ENCODE peak calls at places on chromosomes 1 and 21, in eight cellular contexts. V is CD8-positive, alpha-beta T cell; Y is HCT116; P is A673; G is SK-N-SH; N is fibroblast of lung; L is esophagus squamous epithelium; D is BE2C. F is an unnamed sample. For H3K4me1, the result is how much of the 10 kb centered on the place peaks cover.

GRCh38 chr1:12386130-12386529 is 156.3 kb downstream of the VPS13D start:
- DNase-seq in V (peak), Y (no peak), P (no peak), G (no peak), N (no peak), L (no peak), D (no peak), F (no peak)

GRCh38 chr21:34606621-34607020 is 8.3 kb downstream of the RCAN1 start:
- DNase-seq in V (no peak), Y (no peak), P (no peak), G (no peak), N (no peak), L (no peak), D (no peak), F (no peak)

GRCh38 chr1:113353581-113353980 is 36.7 kb upstream of the MAGI3 start:
- DNase-seq in V (no peak), Y (no peak), P (no peak), G (no peak), N (no peak), L (no peak), D (no peak), F (no peak)

GRCh38 chr1:225670806-225671733 is 18.1 kb upstream of the ENAH start:
- DNase-seq in V (no peak), Y (no peak), P (no peak), G (no peak), N (no peak), L (no peak), D (peak), F (no peak)

GRCh38 chr1:160629286-160630210 is 17.3 kb downstream of the SLAMF1 start:
- DNase-seq in V (peak), Y (no peak), P (no peak), G (no peak), N (no peak), L (no peak), D (no peak), F (no peak)

GRCh38 chr1:204045430-204045829 is 27.5 kb upstream of the SOX13 start:
- DNase-seq in V (no peak), Y (no peak), P (no peak), G (no peak), N (no peak), L (no peak), D (no peak), F (peak)

GRCh38 chr1:241423541-241424479 is 66.8 kb upstream of the RGS7 start:
- DNase-seq in V (no peak), Y (no peak), P (peak), G (peak), N (peak), L (no peak), D (peak), F (peak)

GRCh38 chr1:227343201-227343600 is 24.9 kb upstream of the CDC42BPA start:
- DNase-seq in V (no peak), Y (no peak), P (no peak), G (no peak), N (no peak), L (no peak), D (no peak), F (no peak)

GRCh38 chr21:41993744-41994143 is 16.4 kb downstream of the ZBTB21 start:
- DNase-seq in V (no peak), Y (no peak), P (no peak), G (no peak), N (peak), L (no peak), D (no peak), F (peak)

GRCh38 chr1:37498872-37499617 is 15.5 kb downstream of the MEAF6 start:
- DNase-seq in V (no peak), Y (no peak), P (no peak), G (peak), N (peak), L (no peak), D (peak), F (peak)

GRCh38 chr1:37485902-37486679 is 11.7 kb downstream of the ZC3H12A start:
- DNase-seq in V (no peak), Y (no peak), P (no peak), G (peak), N (peak), L (no peak), D (no peak), F (no peak)

GRCh38 chr1:2231667-2232254 is 3.6 kb downstream of the SKI start:
- DNase-seq in V (peak), Y (no peak), P (peak), G (peak), N (peak), L (no peak), D (peak), F (peak)

GRCh38 chr1:116877369-116877768 is 32.3 kb upstream of the PTGFRN start:
- DNase-seq in V (no peak), Y (no peak), P (no peak), G (no peak), N (no peak), L (no peak), D (no peak), F (no peak)

GRCh38 chr1:66182551-66183178 is 351.3 kb upstream of the SGIP1 start:
- DNase-seq in V (peak), Y (no peak), P (peak), G (peak), N (peak), L (no peak), D (peak), F (no peak)

GRCh38 chr1:9149837-9150581 is 21.1 kb upstream of the GPR157 start:
- DNase-seq in V (no peak), Y (no peak), P (no peak), G (no peak), N (no peak), L (no peak), D (no peak), F (no peak)

GRCh38 chr1:198517623-198518022 is 22.9 kb downstream of the ATP6V1G3 start:
- DNase-seq in V (no peak), Y (no peak), P (no peak), G (no peak), N (no peak), L (no peak), D (no peak), F (no peak)

GRCh38 chr1:74193908-74194307 is 4.1 kb downstream of the LRRIQ3 start:
- DNase-seq in V (no peak), Y (no peak), P (no peak), G (no peak), N (peak), L (no peak), D (no peak), F (peak)

GRCh38 chr1:18951818-18952391 is 4.6 kb downstream of the IFFO2 start:
- DNase-seq in V (peak), Y (no peak), P (no peak), G (no peak), N (no peak), L (no peak), D (no peak), F (peak)

GRCh38 chr1:167517535-167518330 is 596 bp downstream of the CD247 start:
- DNase-seq in V (peak), Y (no peak), P (no peak), G (no peak), N (no peak), L (no peak), D (peak), F (no peak)

GRCh38 chr1:174949061-174949460 is 50.7 kb upstream of the CACYBP start:
- DNase-seq in V (no peak), Y (no peak), P (no peak), G (no peak), N (no peak), L (no peak), D (no peak), F (no peak)

GRCh38 chr1:147534386-147534785 is 6.9 kb upstream of the BCL9 start:
- DNase-seq in V (no peak), Y (no peak), P (peak), G (no peak), N (peak), L (no peak), D (peak), F (no peak)

GRCh38 chr1:239951518-239952130 is 140.1 kb upstream of the FMN2 start:
- DNase-seq in V (peak), Y (peak), P (peak), G (peak), N (peak), L (no peak), D (peak), F (peak)

GRCh38 chr1:101996830-101997485 is at the start of gene OLFM3:
- DNase-seq in V (no peak), Y (no peak), P (peak), G (peak), N (no peak), L (no peak), D (peak), F (peak)
- TF ChIP-seq CTCF in V (no peak), Y (no peak), P (no peak), G (no peak), N (no peak), L (no peak), D (peak), F (no peak)

GRCh38 chr1:54341763-54342162 is 64.4 kb downstream of the SSBP3 start:
- DNase-seq in V (no peak), Y (no peak), P (no peak), G (no peak), N (no peak), L (no peak), D (no peak), F (no peak)

GRCh38 chr1:54340434-54340833 is 65.8 kb downstream of the SSBP3 start:
- DNase-seq in V (no peak), Y (no peak), P (no peak), G (no peak), N (no peak), L (no peak), D (no peak), F (no peak)

GRCh38 chr1:54339126-54339525 is 67.1 kb downstream of the SSBP3 start:
- DNase-seq in V (no peak), Y (no peak), P (no peak), G (no peak), N (no peak), L (no peak), D (no peak), F (no peak)

GRCh38 chr1:54342306-54342705 is 63.9 kb downstream of the SSBP3 start:
- DNase-seq in V (no peak), Y (no peak), P (no peak), G (no peak), N (no peak), L (no peak), D (no peak), F (no peak)

GRCh38 chr1:54340876-54341275 is 65.3 kb downstream of the SSBP3 start:
- DNase-seq in V (no peak), Y (no peak), P (no peak), G (no peak), N (no peak), L (no peak), D (no peak), F (no peak)
- H3K4me1 ChIP-seq in V (under half), Y (under half), P (under half), G (under half), N (under half), L (under half), D (under half), F (under half)

GRCh38 chr21:33480481-33481103 is 818 bp upstream of the TMEM50B start:
- DNase-seq in V (no peak), Y (no peak), P (no peak), G (no peak), N (no peak), L (no peak), D (no peak), F (no peak)
- TF ChIP-seq CTCF in V (no peak), Y (no peak), P (no peak), G (no peak), N (no peak), L (no peak), D (no peak), F (no peak)

GRCh38 chr1:206684003-206684402 is 702 bp upstream of the MAPKAPK2 start:
- DNase-seq in V (no peak), Y (no peak), P (no peak), G (no peak), N (no peak), L (no peak), D (no peak), F (no peak)
- H3K4me1 ChIP-seq in V (under half), Y (under half), P (under half), G (under half), N (under half), L (under half), D (under half), F (under half)

DNA sequence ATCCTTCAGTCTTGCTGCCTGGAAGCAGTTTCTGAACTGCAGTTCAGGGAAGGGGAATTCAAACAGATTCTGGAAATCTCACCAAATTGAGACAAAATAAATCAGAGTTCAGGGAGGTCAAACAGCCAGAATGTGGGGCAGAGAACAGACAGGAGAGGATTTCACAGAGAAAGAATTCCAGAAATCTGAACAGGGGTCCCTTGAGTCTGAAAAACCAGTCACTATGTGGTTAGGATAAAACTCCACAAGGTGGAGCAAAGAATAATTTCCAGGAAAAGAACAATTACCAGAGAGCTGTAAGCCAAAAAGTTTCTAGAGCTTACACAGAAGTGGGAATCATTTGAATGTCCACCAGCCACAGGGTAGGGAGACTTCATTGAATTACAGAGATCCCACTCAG is 84.7 kb downstream of the URB2 start:
- DNase-seq in V (no peak), Y (no peak), P (peak), G (no peak), N (no peak), L (no peak), D (no peak), F (peak)
- TF ChIP-seq CTCF in V (no peak), Y (no peak), P (peak), G (no peak), N (no peak), L (no peak), D (no peak), F (peak)

DNA sequence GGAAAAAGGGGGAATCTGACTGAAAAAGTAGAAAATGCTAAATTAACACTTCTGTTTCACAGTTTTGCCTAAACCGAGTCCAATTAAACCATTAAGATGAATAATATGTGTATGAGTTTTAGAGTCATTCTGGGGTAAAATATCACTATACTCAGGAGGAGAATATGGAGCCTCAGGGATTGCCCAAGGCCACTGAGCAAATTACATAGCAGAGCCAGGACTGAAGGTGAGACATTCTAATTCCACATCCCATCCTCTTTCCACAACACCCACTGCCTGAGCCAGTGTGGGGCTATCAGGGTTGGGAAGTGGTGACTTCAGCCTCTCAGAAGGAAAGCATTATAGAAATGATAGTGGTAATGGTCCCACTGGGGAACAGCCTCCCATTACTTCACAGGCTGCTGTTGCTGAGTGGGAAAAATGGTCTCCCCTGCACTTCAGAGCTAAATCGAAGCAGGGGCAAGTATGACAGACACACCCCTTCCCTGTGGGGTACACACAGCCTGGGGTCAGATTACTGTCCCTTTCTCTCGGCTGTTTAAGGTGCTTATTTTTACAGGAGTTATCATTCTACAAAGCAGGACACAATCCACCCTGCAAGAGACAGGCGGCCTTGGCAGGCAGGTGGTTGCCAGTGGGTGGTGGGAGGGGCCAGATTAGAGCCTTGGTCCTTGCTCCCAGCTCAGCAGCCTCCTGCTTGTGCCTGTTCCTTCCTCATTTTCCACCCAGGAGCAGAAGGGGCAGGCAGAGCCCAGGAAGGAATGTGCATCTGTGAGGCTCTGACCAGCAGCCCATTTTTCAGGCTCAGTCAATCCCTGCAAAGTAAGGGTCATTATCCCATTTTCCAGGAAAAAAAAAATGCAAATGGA is 9.5 kb upstream of the BCAR3 start:
- DNase-seq in V (no peak), Y (no peak), P (no peak), G (no peak), N (no peak), L (no peak), D (peak), F (no peak)
- H3K4me1 ChIP-seq in V (under half), Y (under half), P (under half), G (half or more), N (under half), L (under half), D (under half), F (under half)

GRCh38 chr1:213111502-213111901 is 60.5 kb downstream of the RPS6KC1 start:
- DNase-seq in V (no peak), Y (no peak), P (no peak), G (no peak), N (no peak), L (no peak), D (no peak), F (no peak)
- TF ChIP-seq CTCF in V (no peak), Y (no peak), P (no peak), G (no peak), N (no peak), L (no peak), D (no peak), F (no peak)

GRCh38 chr1:170583186-170583585 is 51.2 kb downstream of the GORAB start:
- DNase-seq in V (no peak), Y (no peak), P (no peak), G (no peak), N (no peak), L (no peak), D (no peak), F (no peak)

GRCh38 chr1:170581041-170581440 is 49.1 kb downstream of the GORAB start:
- DNase-seq in V (no peak), Y (no peak), P (no peak), G (no peak), N (no peak), L (no peak), D (no peak), F (no peak)

GRCh38 chr1:170578356-170578755 is 46.4 kb downstream of the GORAB start:
- DNase-seq in V (no peak), Y (no peak), P (no peak), G (no peak), N (no peak), L (no peak), D (no peak), F (no peak)

GRCh38 chr1:170576980-170577379 is 45.0 kb downstream of the GORAB start:
- DNase-seq in V (no peak), Y (no peak), P (no peak), G (no peak), N (no peak), L (no peak), D (no peak), F (no peak)

GRCh38 chr1:170580636-170581035 is 48.7 kb downstream of the GORAB start:
- DNase-seq in V (no peak), Y (no peak), P (no peak), G (no peak), N (no peak), L (no peak), D (no peak), F (no peak)
- H3K4me1 ChIP-seq in V (under half), Y (under half), P (under half), G (under half), N (under half), L (under half), D (under half), F (under half)

DNA sequence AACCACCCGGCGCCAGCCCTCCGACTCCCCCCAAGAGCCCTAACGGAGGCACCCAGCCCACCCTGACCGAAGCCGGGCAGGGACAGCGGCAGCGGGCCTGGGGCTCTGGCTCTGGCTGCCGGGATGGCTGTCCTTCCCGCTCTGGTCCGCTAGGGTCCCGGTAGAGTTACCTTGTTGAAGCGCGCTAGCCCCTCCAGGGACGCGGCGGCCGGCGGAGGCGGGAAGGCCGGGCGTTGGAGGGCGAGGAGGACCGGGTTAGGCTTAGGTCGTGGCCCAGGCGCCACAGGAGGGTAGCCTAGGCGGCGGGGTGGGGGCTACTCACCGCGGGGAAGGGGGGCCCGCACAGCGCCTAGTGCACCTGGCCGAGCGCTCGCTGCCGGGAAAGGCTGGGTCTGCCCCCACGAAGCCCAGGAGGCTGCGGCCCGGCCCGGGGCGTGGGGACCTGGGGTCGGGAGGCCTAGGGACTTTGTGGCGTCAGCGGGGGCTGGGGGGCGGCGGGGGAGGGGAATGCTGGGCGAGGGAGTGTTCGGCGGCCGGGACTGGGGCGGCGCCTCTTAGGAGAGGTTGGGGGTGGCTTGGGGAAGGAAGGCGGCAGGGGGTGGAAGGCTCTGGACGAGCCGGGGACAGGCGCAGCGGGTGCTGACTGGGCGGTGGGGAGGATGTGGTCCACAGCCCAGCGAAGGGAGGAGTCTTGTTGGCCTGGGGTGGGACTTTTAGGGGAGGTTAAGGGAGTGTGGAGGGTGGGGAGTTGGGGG is at the start of gene TRIM17:
- DNase-seq in V (peak), Y (no peak), P (peak), G (peak), N (no peak), L (no peak), D (peak), F (peak)
- TF ChIP-seq CTCF in V (no peak), Y (no peak), P (peak), G (peak), N (peak), L (peak), D (peak), F (peak)

F was measured in cardiac muscle cell.